ENCODE peak calls at places on chromosomes 11 and 22, in five cellular contexts. Z, M, S, E and P are unnamed samples.
A peak's percentile ranks its signal among the peaks of the same experiment; 100 is the strongest.

GRCh38 chr11:102430158-102430836 is 22.3 kb downstream of the TMEM123 start:
- DNase-seq in S (no peak), E (no peak), Z (no peak), M (no peak), P (no peak)

GRCh38 chr11:65478411-65479183 is 20.2 kb upstream of the MALAT1 start:
- DNase-seq in E (peak; percentile 92), Z (no peak), S (peak; percentile 55), M (no peak), P (peak; percentile 82)

GRCh38 chr11:132312616-132313210 is 942.3 kb downstream of the NTM start:
- DNase-seq in Z (no peak), E (no peak), S (no peak), M (no peak), P (no peak)

GRCh38 chr11:104968856-104969776 is 742 bp upstream of the CASP4 start:
- DNase-seq in E (peak; percentile 24), Z (no peak), S (peak; percentile 41), M (peak; percentile 14), P (peak; percentile 81)

GRCh38 chr11:44456544-44457270 is 108.8 kb upstream of the CD82 start:
- DNase-seq in Z (no peak), E (no peak), S (no peak), M (no peak), P (no peak)

GRCh38 chr11:116793476-116794096 is 1.9 kb upstream of the APOA5 start:
- DNase-seq in S (peak; percentile 32), M (no peak), E (no peak), Z (no peak), P (no peak)

GRCh38 chr11:16610213-16610737 is 128.2 kb upstream of the C11orf58 start:
- DNase-seq in M (no peak), Z (no peak), E (no peak), S (no peak), P (no peak)

GRCh38 chr22:19201858-19202798 is 23.6 kb upstream of the SLC25A1 start:
- DNase-seq in M (no peak), S (no peak), E (no peak), Z (no peak), P (no peak)

GRCh38 chr11:10208045-10208674 is 85.9 kb downstream of the SBF2 start:
- DNase-seq in M (no peak), E (no peak), S (no peak), Z (no peak), P (no peak)

GRCh38 chr11:32615422-32615821 is 31.8 kb downstream of the EIF3M start:
- DNase-seq in E (no peak), S (no peak), M (no peak), Z (no peak), P (no peak)

GRCh38 chr22:29030016-29030617 is 31.5 kb downstream of the C22orf31 start:
- DNase-seq in S (peak; percentile 16), M (no peak), Z (no peak), E (no peak), P (no peak)

GRCh38 chr11:122040476-122040875 is 75.5 kb downstream of the BLID start:
- DNase-seq in S (no peak), M (no peak), E (no peak), Z (no peak), P (no peak)

GRCh38 chr11:14445542-14446530 is 53.8 kb downstream of the COPB1 start:
- DNase-seq in E (no peak), M (no peak), Z (no peak), S (no peak), P (no peak)

GRCh38 chr11:131889760-131890620 is 519.6 kb downstream of the NTM start:
- DNase-seq in S (no peak), M (no peak), E (no peak), Z (no peak), P (no peak)

GRCh38 chr22:21074092-21074715 is 28.5 kb downstream of the LRRC74B start:
- DNase-seq in E (no peak), Z (no peak), S (peak; percentile 19), M (no peak), P (no peak)

GRCh38 chr11:88281317-88281712 is 56.2 kb downstream of the CTSC start:
- DNase-seq in M (no peak), S (no peak), E (no peak), Z (no peak), P (no peak)

GRCh38 chr11:45926001-45926401 is 3.5 kb downstream of the LARGE2 start:
- DNase-seq in E (no peak), Z (no peak), S (no peak), M (no peak), P (peak; percentile 74)

GRCh38 chr22:39244496-39245129 is at the start of gene PDGFB:
- DNase-seq in E (no peak), S (peak; percentile 64), Z (no peak), M (peak; percentile 39), P (no peak)

GRCh38 chr11:62716816-62717215 is 9.3 kb downstream of the GNG3 start:
- DNase-seq in M (peak; percentile 58), S (no peak), Z (no peak), E (no peak), P (no peak)

GRCh38 chr11:19316434-19316833 is 75.7 kb upstream of the E2F8 start:
- DNase-seq in S (peak; percentile 31), Z (no peak), M (peak; percentile 5), E (no peak), P (no peak)

GRCh38 chr11:118921929-118922744 is 3.6 kb downstream of the BCL9L start:
- DNase-seq in Z (no peak), S (peak; percentile 95), E (peak; percentile 87), M (peak; percentile 87), P (peak; percentile 83)

GRCh38 chr11:1039481-1040427 is 3.2 kb upstream of the MUC6 start:
- DNase-seq in E (no peak), M (no peak), S (peak; percentile 74), Z (no peak), P (peak; percentile 75)

GRCh38 chr22:19167106-19167869 is 11.2 kb downstream of the SLC25A1 start:
- DNase-seq in S (no peak), Z (no peak), M (no peak), E (no peak), P (peak; percentile 53)

GRCh38 chr11:115605397-115606222 is 101.4 kb upstream of the CADM1 start:
- DNase-seq in Z (no peak), S (no peak), M (no peak), E (no peak), P (no peak)

GRCh38 chr11:10900686-10901415 is 43.0 kb upstream of the ZBED5 start:
- DNase-seq in Z (no peak), S (no peak), E (no peak), M (peak; percentile 16), P (no peak)

GRCh38 chr22:25970348-25970995 is 198.8 kb upstream of the SEZ6L start:
- DNase-seq in S (peak; percentile 3), Z (no peak), E (no peak), M (no peak), P (no peak)

GRCh38 chr11:73652856-73653559 is 6.6 kb downstream of the PLEKHB1 start:
- DNase-seq in M (no peak), S (no peak), Z (no peak), E (no peak), P (no peak)

GRCh38 chr11:122128146-122128545 is 12.1 kb upstream of the BLID start:
- DNase-seq in Z (no peak), M (no peak), S (no peak), E (no peak), P (no peak)

GRCh38 chr22:28769394-28770085 is 3.0 kb upstream of the CCDC117 start:
- DNase-seq in S (no peak), E (no peak), M (no peak), Z (no peak), P (peak; percentile 39)

GRCh38 chr22:20433191-20433590 is 4.4 kb downstream of the SCARF2 start:
- DNase-seq in M (no peak), Z (no peak), S (no peak), E (no peak), P (peak; percentile 46)

GRCh38 chr11:1504581-1505290 is 18.2 kb upstream of the MOB2 start:
- DNase-seq in Z (no peak), S (no peak), M (no peak), E (no peak), P (no peak)

GRCh38 chr11:108654994-108655631 is 9.8 kb upstream of the DDX10 start:
- DNase-seq in Z (no peak), S (peak; percentile 63), M (peak; percentile 54), E (no peak), P (no peak)

GRCh38 chr11:17811416-17811815 is 76.8 kb downstream of the KCNC1 start:
- DNase-seq in E (no peak), Z (no peak), M (no peak), S (no peak), P (no peak)
- H3K27ac ChIP-seq in E (no peak overlapping the region), Z (peak overlapping the region; percentile 13), M (no peak overlapping the region), S (no peak overlapping the region), P (no peak overlapping the region)

DNA sequence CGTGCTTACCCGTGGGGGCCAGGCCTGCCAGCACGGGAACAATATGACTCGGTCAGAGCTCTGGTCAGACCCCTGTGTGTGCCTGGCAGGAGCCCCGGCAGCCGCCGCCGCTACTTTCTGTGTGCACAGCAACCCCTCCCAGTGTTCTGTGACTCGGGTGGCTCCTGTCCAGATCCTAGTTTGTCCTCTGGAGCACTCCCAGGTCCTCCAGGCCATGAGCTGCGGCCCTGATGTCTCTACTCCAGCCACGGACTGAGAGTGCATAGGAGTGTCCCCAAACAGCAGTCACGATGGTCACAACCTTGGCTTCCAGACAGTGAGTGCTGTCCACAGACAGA is 3.2 kb downstream of the NDUFS8 start:
- DNase-seq in M (no peak), E (no peak), S (peak; percentile 61), Z (no peak), P (no peak)
- TF ChIP-seq POLR2A in M (no peak), E (no peak), S (no peak), Z (no peak), P (no peak)

GRCh38 chr11:128544625-128545024 is 42.7 kb downstream of the ETS1 start:
- DNase-seq in Z (no peak), E (no peak), M (no peak), S (no peak), P (no peak)
- H3K27ac ChIP-seq in Z (peak overlapping the region; percentile 42), E (no peak overlapping the region), M (no peak overlapping the region), S (no peak overlapping the region), P (peak overlapping the region; percentile 38)

GRCh38 chr11:30326114-30326783 is 3.3 kb downstream of the ARL14EP start:
- DNase-seq in M (no peak), S (no peak), E (no peak), Z (no peak), P (no peak)

GRCh38 chr11:30321321-30321720 is 1.6 kb upstream of the ARL14EP start:
- DNase-seq in Z (no peak), M (no peak), S (no peak), E (no peak), P (no peak)

GRCh38 chr11:30322162-30322561 is 742 bp upstream of the ARL14EP start:
- DNase-seq in Z (no peak), S (no peak), M (no peak), E (no peak), P (no peak)

GRCh38 chr11:30326911-30327310 is 4.0 kb downstream of the ARL14EP start:
- DNase-seq in Z (no peak), E (no peak), S (no peak), M (no peak), P (no peak)

GRCh38 chr11:30322826-30323710 is at the start of gene ARL14EP:
- DNase-seq in E (peak; percentile 88), Z (peak; percentile 63), S (peak; percentile 94), M (peak; percentile 92), P (peak; percentile 98)
- TF ChIP-seq POLR2A in E (peak; percentile 75), Z (peak; percentile 87), S (peak; percentile 97), M (peak; percentile 75), P (no peak)